ENCODE peak calls at places on chromosomes 6 and 20, in five cellular contexts. S, P, Y, C and W are unnamed samples.

GRCh38 chr6:160973856-160974255 is 17.7 kb upstream of the MAP3K4 start:
- DNase-seq in S (no peak), P (peak; percentile 50), Y (no peak), C (no peak), W (peak; percentile 47)

GRCh38 chr6:73452107-73452461 is at the start of gene CGAS:
- DNase-seq in S (peak; percentile 47), P (peak; percentile 69), C (peak; percentile 89), Y (peak; percentile 46), W (peak; percentile 68)

GRCh38 chr6:139925894-139926641 is 551.6 kb upstream of the CITED2 start:
- DNase-seq in C (no peak), S (no peak), Y (no peak), P (peak; percentile 74), W (peak; percentile 92)

GRCh38 chr6:150806790-150807189 is 58.7 kb upstream of the MTHFD1L start:
- DNase-seq in P (no peak), S (no peak), Y (no peak), C (no peak), W (no peak)

GRCh38 chr20:54189630-54190029 is 15.8 kb upstream of the CYP24A1 start:
- DNase-seq in Y (no peak), C (no peak), P (no peak), S (no peak), W (no peak)

GRCh38 chr6:1604991-1605821 is 4.5 kb upstream of the FOXC1 start:
- DNase-seq in P (no peak), C (no peak), Y (no peak), S (no peak), W (no peak)

GRCh38 chr6:30150671-30151395 is 10.2 kb downstream of the TRIM10 start:
- DNase-seq in P (peak; percentile 15), Y (no peak), S (no peak), C (no peak), W (peak; percentile 44)

GRCh38 chr20:47181056-47181862 is 175.2 kb downstream of the ZMYND8 start:
- DNase-seq in C (peak; percentile 52), S (peak; percentile 85), Y (no peak), P (peak; percentile 68), W (peak; percentile 66)

GRCh38 chr6:156808287-156808686 is 31.1 kb downstream of the ARID1B start:
- DNase-seq in Y (no peak), S (peak; percentile 38), C (no peak), P (peak; percentile 59), W (peak; percentile 59)

GRCh38 chr6:165999279-165999678 is 168.4 kb downstream of the TBXT start:
- DNase-seq in Y (no peak), S (no peak), P (no peak), C (no peak), W (no peak)

GRCh38 chr20:13220194-13220856 is 749 bp upstream of the ISM1 start:
- DNase-seq in P (peak; percentile 21), Y (no peak), C (no peak), S (no peak), W (peak; percentile 6)

GRCh38 chr20:10970109-10970508 is 296.3 kb upstream of the JAG1 start:
- DNase-seq in P (peak; percentile 30), Y (no peak), S (no peak), C (no peak), W (peak; percentile 46)

GRCh38 chr6:122715725-122716124 is 63.8 kb upstream of the FABP7 start:
- DNase-seq in C (no peak), S (no peak), Y (no peak), P (no peak), W (no peak)

GRCh38 chr20:3679749-3680700 is 1.8 kb downstream of the ADAM33 start:
- DNase-seq in P (peak; percentile 90), S (no peak), Y (no peak), C (no peak), W (peak; percentile 88)

GRCh38 chr6:14280006-14280510 is 162.5 kb downstream of the CD83 start:
- DNase-seq in C (no peak), P (no peak), Y (no peak), S (no peak), W (no peak)

GRCh38 chr6:81849248-81849647 is 96.8 kb upstream of the TENT5A start:
- DNase-seq in C (no peak), P (no peak), Y (no peak), S (no peak), W (no peak)

GRCh38 chr6:53845290-53846073 is 50.7 kb downstream of the LRRC1 start:
- DNase-seq in C (no peak), P (no peak), Y (no peak), S (no peak), W (no peak)

GRCh38 chr20:4592316-4593148 is 129.2 kb upstream of the PRND start:
- DNase-seq in S (no peak), C (peak; percentile 44), Y (no peak), P (peak; percentile 44), W (peak; percentile 16)

GRCh38 chr6:31713991-31714684 is 1.0 kb upstream of the LY6G6D start:
- DNase-seq in Y (no peak), C (no peak), S (no peak), P (no peak), W (no peak)

GRCh38 chr20:1107176-1107575 is 11.2 kb upstream of the PSMF1 start:
- DNase-seq in S (no peak), P (no peak), C (no peak), Y (no peak), W (no peak)

GRCh38 chr6:81105998-81106397 is 646.5 kb downstream of the TENT5A start:
- DNase-seq in C (no peak), P (no peak), S (no peak), Y (no peak), W (peak; percentile 35)

GRCh38 chr6:40075051-40075445 is 140.8 kb upstream of the MOCS1 start:
- DNase-seq in C (no peak), P (no peak), Y (no peak), S (no peak), W (no peak)

GRCh38 chr6:162289972-162290371 is 437.6 kb downstream of the PRKN start:
- DNase-seq in Y (no peak), P (no peak), C (no peak), S (no peak), W (no peak)

GRCh38 chr6:26044140-26045045 is 42.8 kb upstream of the HFE start:
- DNase-seq in Y (no peak), S (peak; percentile 71), C (peak; percentile 64), P (peak; percentile 19), W (peak; percentile 43)

DNA sequence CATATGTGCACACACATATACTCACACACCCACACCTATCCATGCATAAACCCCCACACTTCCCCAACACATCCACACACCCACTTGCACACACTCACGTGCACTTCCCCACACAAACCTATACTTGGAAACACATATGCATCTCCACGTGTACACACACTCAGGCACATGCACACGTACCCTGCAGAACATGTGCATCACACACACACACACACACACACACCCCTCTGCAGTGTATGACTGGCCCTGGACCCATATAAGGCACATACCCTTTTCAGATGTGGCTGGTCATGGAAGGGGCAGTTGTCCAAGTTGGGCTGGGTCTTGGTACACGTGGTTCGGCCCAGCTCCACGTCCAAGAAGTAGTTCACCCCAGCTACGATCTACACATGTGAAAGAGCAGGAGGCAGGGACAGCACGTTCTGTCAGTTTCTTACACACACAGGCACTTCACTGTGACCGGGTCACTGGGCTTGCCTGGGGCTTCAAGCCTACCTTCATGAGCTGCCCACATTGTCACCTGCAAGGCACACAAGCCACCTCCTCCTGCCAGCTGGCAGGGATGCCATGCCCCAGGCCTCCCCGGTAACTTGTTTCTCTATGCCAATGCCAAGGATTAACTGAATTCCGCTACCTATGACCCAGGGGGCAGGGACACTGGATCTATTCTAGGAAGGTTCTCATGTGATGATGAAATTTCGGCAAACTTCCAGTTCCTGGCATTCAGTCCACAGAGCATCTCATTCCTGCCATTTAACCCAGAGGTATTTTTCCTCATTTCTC is 2.6 kb downstream of the CST3 start:
- DNase-seq in C (no peak), Y (no peak), S (no peak), P (no peak), W (peak; percentile 44)
- H3K4me3 ChIP-seq in C (no peak overlapping the region), Y (no peak overlapping the region), S (no peak overlapping the region), P (no peak overlapping the region), W (peak overlapping the region; percentile 37)

DNA sequence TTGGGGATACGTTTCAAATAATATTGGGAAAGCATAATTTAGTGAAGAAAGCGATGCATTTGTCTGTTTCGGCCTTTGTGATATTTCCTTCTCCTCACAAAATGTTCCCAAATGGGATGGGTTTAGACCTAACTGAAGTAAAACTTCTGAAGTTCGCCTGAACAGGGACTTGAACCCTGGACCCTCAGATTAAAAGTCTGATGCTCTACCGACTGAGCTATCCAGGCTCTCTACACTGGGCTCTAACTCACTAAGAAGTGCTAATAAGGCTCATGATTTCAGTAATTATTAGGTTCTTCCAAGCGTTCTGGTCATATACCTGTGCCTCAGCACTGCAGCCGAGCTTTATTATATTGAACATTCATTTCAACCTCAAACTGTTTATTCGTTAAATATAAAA is 118.8 kb upstream of the ZNF184 start:
- DNase-seq in P (peak; percentile 30), C (no peak), S (no peak), Y (peak; percentile 89), W (peak; percentile 35)
- H3K4me3 ChIP-seq in P (peak overlapping the region; percentile 35), C (no peak overlapping the region), S (no peak overlapping the region), Y (peak overlapping the region; percentile 67), W (peak overlapping the region; percentile 44)

GRCh38 chr6:89411019-89411268 is 1.1 kb downstream of the RRAGD start:
- DNase-seq in Y (no peak), S (peak; percentile 24), C (peak; percentile 34), P (no peak), W (no peak)
- H3K4me3 ChIP-seq in Y (peak overlapping the region; percentile 56), S (peak overlapping the region; percentile 84), C (peak overlapping the region; percentile 94), P (peak overlapping the region; percentile 45), W (no peak overlapping the region)

GRCh38 chr6:141482773-141483172 is 650.0 kb upstream of the GJE1 start:
- DNase-seq in P (no peak), S (peak; percentile 36), C (no peak), Y (no peak), W (no peak)
- H3K4me3 ChIP-seq in P (peak overlapping the region; percentile 13), S (peak overlapping the region; percentile 59), C (peak overlapping the region; percentile 45), Y (peak overlapping the region; percentile 14), W (no peak overlapping the region)

GRCh38 chr20:19070681-19071441 is 141.6 kb upstream of the SLC24A3 start:
- DNase-seq in S (peak; percentile 23), P (no peak), C (no peak), Y (no peak), W (no peak)

GRCh38 chr20:19070036-19070435 is 142.4 kb upstream of the SLC24A3 start:
- DNase-seq in P (no peak), S (no peak), Y (no peak), C (no peak), W (no peak)

GRCh38 chr20:19072988-19073387 is 139.5 kb upstream of the SLC24A3 start:
- DNase-seq in P (no peak), Y (no peak), C (no peak), S (no peak), W (no peak)

GRCh38 chr20:19071902-19072498 is 140.4 kb upstream of the SLC24A3 start:
- DNase-seq in P (no peak), Y (no peak), C (no peak), S (no peak), W (no peak)

GRCh38 chr20:19071442-19071717 is 141.1 kb upstream of the SLC24A3 start:
- DNase-seq in Y (no peak), C (no peak), P (no peak), S (peak; percentile 5), W (no peak)
- H3K4me3 ChIP-seq in Y (no peak overlapping the region), C (no peak overlapping the region), P (no peak overlapping the region), S (no peak overlapping the region), W (no peak overlapping the region)